ENCODE peak calls at places on chromosomes 6 and 20, in four cellular contexts. C, O, V and N are unnamed samples.

GRCh38 chr20:41738584-41739193 is 120.5 kb upstream of the CHD6 start:
- DNase-seq in V (no peak), O (peak), C (peak), N (peak)

GRCh38 chr6:42279966-42280629 is 62.4 kb upstream of the MRPS10 start:
- DNase-seq in O (no peak), C (peak), V (no peak), N (no peak)

GRCh38 chr20:44603327-44603726 is 20.9 kb downstream of the PKIG start:
- DNase-seq in O (no peak), V (peak), C (no peak), N (no peak)

GRCh38 chr6:117072781-117073180 is 192.6 kb upstream of the VGLL2 start:
- DNase-seq in V (no peak), O (no peak), C (no peak), N (no peak)

GRCh38 chr20:49346682-49347081 is 68.8 kb upstream of the ZNFX1 start:
- DNase-seq in C (no peak), V (no peak), O (no peak), N (no peak)

GRCh38 chr6:91428953-91429560 is 842.2 kb upstream of the MAP3K7 start:
- DNase-seq in O (no peak), C (no peak), V (no peak), N (no peak)

GRCh38 chr6:127420558-127420957 is 38.6 kb downstream of the KIAA0408 start:
- DNase-seq in V (peak), O (peak), C (peak), N (peak)

GRCh38 chr20:59404749-59405148 is 104.3 kb downstream of the EDN3 start:
- DNase-seq in V (no peak), O (no peak), C (no peak), N (no peak)

GRCh38 chr20:50690979-50691584 is at the start of gene RIPOR3:
- DNase-seq in C (peak), O (no peak), V (no peak), N (no peak)

GRCh38 chr6:15234068-15234758 is 11.7 kb upstream of the JARID2 start:
- DNase-seq in O (no peak), V (no peak), C (no peak), N (no peak)

GRCh38 chr6:130743175-130743574 is 84.0 kb upstream of the SMLR1 start:
- DNase-seq in O (no peak), C (no peak), V (no peak), N (no peak)

GRCh38 chr6:70686548-70687133 is 19.0 kb downstream of the SMAP1 start:
- DNase-seq in V (no peak), O (no peak), C (no peak), N (no peak)

GRCh38 chr6:11202513-11203305 is 29.8 kb downstream of the NEDD9 start:
- DNase-seq in V (no peak), O (no peak), C (no peak), N (no peak)

GRCh38 chr6:152146385-152146784 is 338.9 kb downstream of the ESR1 start:
- DNase-seq in O (no peak), C (no peak), V (no peak), N (no peak)

GRCh38 chr20:59082077-59082740 is 39.6 kb upstream of the PRELID3B start:
- DNase-seq in O (peak), V (no peak), C (no peak), N (no peak)

GRCh38 chr20:58416057-58416456 is 27.0 kb downstream of the VAPB start:
- DNase-seq in O (no peak), C (no peak), V (no peak), N (no peak)

GRCh38 chr6:44932651-44933091 is 395.5 kb upstream of the RUNX2 start:
- DNase-seq in O (no peak), V (no peak), C (no peak), N (no peak)

GRCh38 chr6:163782436-163783003 is 368.0 kb downstream of the QKI start:
- DNase-seq in O (no peak), V (no peak), C (no peak), N (no peak)

DNA sequence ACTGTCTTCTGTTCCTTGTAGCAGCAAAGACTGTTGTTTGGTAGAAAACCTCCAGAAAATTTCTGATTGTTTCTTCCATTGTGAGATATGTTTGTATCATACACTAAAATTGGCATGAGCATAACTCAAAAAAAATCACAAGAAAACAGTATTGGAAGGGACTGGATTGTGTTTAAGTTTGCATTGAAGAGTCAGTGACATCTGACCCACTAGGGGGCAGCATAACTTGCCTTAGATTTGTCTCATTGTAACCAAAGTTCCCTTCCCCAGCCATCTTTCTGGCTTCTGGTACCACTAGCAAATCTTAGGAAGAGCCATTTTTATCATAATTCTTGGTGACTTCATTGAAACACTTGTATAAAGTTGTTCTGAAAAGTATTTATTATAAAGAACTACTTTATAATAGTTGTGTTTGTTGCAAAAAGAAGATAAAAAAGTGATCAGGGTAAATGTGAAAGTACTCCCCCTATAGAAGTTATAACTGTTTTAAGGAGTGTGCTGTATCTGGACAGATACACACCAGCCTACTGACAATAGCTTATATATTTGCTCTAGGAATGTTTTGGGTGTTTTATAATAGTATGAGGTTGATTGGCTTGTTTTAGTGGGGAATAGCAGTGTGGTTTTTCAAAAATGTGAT is 7.7 kb downstream of the CSTF1 start:
- DNase-seq in V (no peak), O (peak), C (peak), N (no peak)
- TF ChIP-seq CTCF in V (peak), O (peak), C (peak), N (peak)

DNA sequence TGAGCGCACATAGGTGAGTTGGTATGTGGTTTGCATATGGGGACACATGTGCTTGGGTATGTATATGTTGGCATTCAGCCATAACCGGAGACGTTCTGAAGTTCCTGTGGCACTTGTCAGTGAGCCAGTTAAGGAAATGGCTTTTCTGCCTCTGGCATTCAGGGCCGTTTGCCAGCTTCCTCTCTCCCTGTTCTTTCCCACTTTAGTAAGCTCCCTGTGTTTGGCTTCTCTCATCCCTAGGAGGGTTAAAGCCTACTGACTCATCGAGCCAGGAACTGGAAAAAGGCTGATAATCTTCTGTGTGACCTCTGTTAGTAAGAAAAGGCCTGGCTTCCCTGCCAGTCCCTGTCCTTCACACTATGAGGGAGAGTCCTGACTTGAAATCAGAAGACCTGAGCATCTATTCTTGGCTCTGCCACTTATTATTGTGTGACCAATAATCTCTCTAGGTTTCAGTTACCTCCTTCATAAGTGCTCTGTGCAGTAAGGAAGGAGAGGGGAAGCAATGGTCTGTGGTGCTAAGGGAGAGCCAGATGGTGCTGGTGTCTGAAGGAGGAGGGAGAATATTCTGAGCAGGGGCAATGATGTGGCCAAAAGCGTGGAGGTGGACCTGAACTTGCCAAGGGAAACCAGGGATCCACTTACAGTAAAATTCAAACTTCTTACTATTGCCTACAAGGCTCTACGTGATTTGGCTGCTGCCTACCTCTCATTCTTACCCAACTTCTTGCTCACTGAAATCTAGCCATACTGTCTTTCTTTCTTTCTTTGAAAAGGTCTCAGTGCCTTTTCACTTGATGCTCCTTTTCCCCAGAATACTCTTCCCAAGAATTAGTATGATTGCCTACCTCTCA is 31.4 kb downstream of the ACSS2 start:
- DNase-seq in V (no peak), O (peak), C (peak), N (peak)
- TF ChIP-seq POLR2AphosphoS5 in V (no peak), O (peak), C (peak), N (no peak)

GRCh38 chr6:25788305-25788922 is 33.9 kb downstream of the SLC17A4 start:
- DNase-seq in V (no peak), O (peak), C (peak), N (no peak)
- TF ChIP-seq CTCF in V (peak), O (peak), C (peak), N (no peak)

GRCh38 chr6:51459958-51460357 is 627.5 kb downstream of the PKHD1 start:
- DNase-seq in C (no peak), O (no peak), V (no peak), N (no peak)
- TF ChIP-seq POLR2AphosphoS5 in C (no peak), O (no peak), V (no peak), N (no peak)

DNA sequence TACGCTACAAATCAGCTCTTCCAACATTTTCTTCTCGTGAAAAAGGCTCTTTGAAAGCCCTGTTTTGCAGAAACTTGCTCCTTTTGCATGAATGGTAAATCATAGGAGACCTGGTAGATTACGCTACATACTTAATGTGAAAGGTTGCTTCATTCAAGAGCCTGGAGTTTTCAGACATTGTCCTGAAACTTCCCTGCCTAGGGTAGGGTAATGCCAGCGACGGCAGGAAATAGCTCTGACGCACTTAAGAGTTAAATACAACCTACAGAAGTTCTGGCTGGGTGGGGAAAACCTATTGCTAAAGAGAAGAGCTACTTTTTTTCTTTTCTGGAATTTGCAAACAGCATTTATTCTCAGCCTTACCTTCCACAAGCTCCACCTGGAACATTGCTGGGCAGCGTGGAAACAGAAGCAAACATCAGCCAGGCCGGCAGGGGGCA is 144.5 kb downstream of the LPA start:
- DNase-seq in C (no peak), V (no peak), O (peak), N (no peak)
- TF ChIP-seq CTCF in C (peak), V (peak), O (peak), N (peak)

GRCh38 chr6:112979830-112980229 is 632.7 kb downstream of the RFPL4B start:
- DNase-seq in V (no peak), O (no peak), C (no peak), N (no peak)
- TF ChIP-seq POLR2AphosphoS5 in V (no peak), O (no peak), C (peak), N (no peak)